ENCODE peak calls at places on chromosomes 2 and 18, in seven cellular contexts. C is IMR-90, B is mesendoderm, U is neuronal stem cell, E is mesenchymal stem cell, Q is H1, A is H9. G is an unnamed sample.
A peak's percentile ranks its signal among the peaks of the same experiment; 100 is the strongest.

GRCh38 chr2:85650456-85650855 is 17.5 kb downstream of the SFTPB start:
- DNase-seq in C (no peak), B (no peak), U (no peak), E (no peak), Q (no peak), A (no peak), G (no peak)

GRCh38 chr18:59691046-59691395 is 6.2 kb downstream of the CCBE1 start:
- DNase-seq in C (peak; percentile 91), B (no peak), U (no peak), E (peak; percentile 58), Q (no peak), A (no peak), G (no peak)

GRCh38 chr2:29463181-29463900 is 348.1 kb downstream of the CLIP4 start:
- DNase-seq in C (peak; percentile 88), B (peak; percentile 48), U (no peak), E (peak; percentile 38), Q (no peak), A (no peak), G (peak; percentile 4)

GRCh38 chr2:63056309-63057065 is 5.9 kb downstream of the OTX1 start:
- DNase-seq in C (no peak), B (peak; percentile 49), U (peak; percentile 63), E (peak; percentile 27), Q (no peak), A (peak; percentile 52), G (no peak)

GRCh38 chr18:78562446-78563020 is 417.1 kb upstream of the SALL3 start:
- DNase-seq in C (no peak), B (no peak), U (no peak), E (no peak), Q (no peak), A (no peak), G (no peak)

GRCh38 chr2:224308267-224308911 is 93.5 kb downstream of the FAM124B start:
- DNase-seq in C (no peak), B (no peak), U (no peak), E (peak; percentile 6), Q (no peak), A (no peak), G (no peak)

GRCh38 chr2:20170646-20171250 is 54.2 kb downstream of the SDC1 start:
- DNase-seq in C (no peak), B (no peak), U (no peak), E (no peak), Q (no peak), A (peak; percentile 19), G (no peak)

GRCh38 chr2:24050041-24050655 is 607 bp downstream of the FKBP1B start:
- DNase-seq in C (no peak), B (peak; percentile 47), U (peak; percentile 23), E (peak; percentile 34), Q (no peak), A (peak; percentile 41), G (peak; percentile 40)

GRCh38 chr2:144372484-144373195 is 147.3 kb downstream of the ZEB2 start:
- DNase-seq in C (no peak), B (no peak), U (no peak), E (no peak), Q (no peak), A (no peak), G (no peak)

GRCh38 chr2:160299540-160299939 is 99.5 kb upstream of the ITGB6 start:
- DNase-seq in C (peak; percentile 73), B (peak; percentile 66), U (no peak), E (peak; percentile 63), Q (no peak), A (no peak), G (no peak)

GRCh38 chr2:42792583-42793313 is at the start of gene HAAO:
- DNase-seq in C (no peak), B (peak; percentile 87), U (peak; percentile 57), E (peak; percentile 52), Q (no peak), A (peak; percentile 54), G (no peak)

GRCh38 chr2:236781933-236782788 is 212.5 kb downstream of the ACKR3 start:
- DNase-seq in C (no peak), B (no peak), U (no peak), E (no peak), Q (no peak), A (no peak), G (no peak)

GRCh38 chr2:237264480-237265219 is 149.3 kb downstream of the COL6A3 start:
- DNase-seq in C (peak; percentile 95), B (no peak), U (no peak), E (no peak), Q (no peak), A (no peak), G (no peak)

GRCh38 chr2:26327291-26328272 is 18.4 kb upstream of the SELENOI start:
- DNase-seq in C (peak; percentile 75), B (no peak), U (no peak), E (peak; percentile 51), Q (no peak), A (no peak), G (no peak)

GRCh38 chr2:140122001-140122400 is 1341.8 kb upstream of the NXPH2 start:
- DNase-seq in C (no peak), B (peak; percentile 17), U (no peak), E (peak; percentile 22), Q (no peak), A (no peak), G (no peak)

GRCh38 chr2:15941970-15942710 is 1.8 kb downstream of the MYCN start:
- DNase-seq in C (no peak), B (peak; percentile 62), U (peak; percentile 48), E (peak; percentile 9), Q (no peak), A (no peak), G (peak; percentile 52)

GRCh38 chr2:230869691-230870543 is 5.2 kb downstream of the ITM2C start:
- DNase-seq in C (no peak), B (no peak), U (no peak), E (peak; percentile 31), Q (no peak), A (no peak), G (no peak)

GRCh38 chr2:33372940-33373553 is 103.4 kb upstream of the RASGRP3 start:
- DNase-seq in C (peak; percentile 28), B (peak; percentile 60), U (peak; percentile 32), E (peak; percentile 45), Q (no peak), A (no peak), G (peak; percentile 83)

GRCh38 chr18:22831441-22831904 is 101.7 kb upstream of the RBBP8 start:
- DNase-seq in C (peak; percentile 91), B (peak; percentile 38), U (no peak), E (peak; percentile 71), Q (no peak), A (no peak), G (no peak)

GRCh38 chr2:35454966-35455638 is 900.5 kb upstream of the CRIM1 start:
- DNase-seq in C (no peak), B (peak; percentile 82), U (no peak), E (peak; percentile 54), Q (peak; percentile 31), A (peak; percentile 71), G (peak; percentile 12)

DNA sequence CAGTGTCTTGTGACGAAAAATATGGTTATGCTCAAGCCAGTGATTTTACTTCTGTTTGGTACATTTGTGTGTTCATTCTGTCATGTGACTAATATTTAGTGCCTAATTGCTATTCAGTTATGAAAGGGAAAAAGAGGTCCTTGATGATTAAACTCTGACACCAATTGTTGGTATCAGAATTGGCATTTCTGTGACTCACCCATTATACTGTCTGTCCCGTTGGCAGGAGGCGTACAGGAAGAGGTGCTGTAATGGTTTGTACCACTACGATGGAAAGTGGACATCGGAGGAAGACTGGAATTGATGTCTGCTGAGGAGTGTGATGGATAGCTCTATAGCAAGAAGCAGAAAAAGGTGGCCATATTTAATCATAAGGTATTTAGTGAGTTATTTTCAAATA is 310.4 kb upstream of the CCDC68 start:
- DNase-seq in C (no peak), B (no peak), U (no peak), E (no peak), Q (no peak), A (no peak), G (no peak)
- H2BK5ac ChIP-seq in C (no peak overlapping the region), B (no peak overlapping the region), U (no peak overlapping the region), E (no peak overlapping the region), Q (no peak overlapping the region), A (no peak overlapping the region), G (no peak overlapping the region)

GRCh38 chr2:36466135-36466534 is 110.6 kb downstream of the CRIM1 start:
- DNase-seq in C (no peak), B (no peak), U (no peak), E (no peak), Q (no peak), A (no peak), G (no peak)
- H2BK5ac ChIP-seq in C (peak overlapping the region; percentile 81), B (no peak overlapping the region), U (no peak overlapping the region), E (no peak overlapping the region), Q (no peak overlapping the region), A (no peak overlapping the region), G (no peak overlapping the region)

GRCh38 chr2:163878718-163879117 is 142.9 kb upstream of the FIGN start:
- DNase-seq in C (peak; percentile 9), B (peak; percentile 78), U (peak; percentile 1), E (peak; percentile 16), Q (peak; percentile 7), A (peak; percentile 67), G (peak; percentile 32)

GRCh38 chr2:163877316-163877715 is 141.5 kb upstream of the FIGN start:
- DNase-seq in C (peak; percentile 0), B (peak; percentile 10), U (no peak), E (peak; percentile 31), Q (no peak), A (no peak), G (peak; percentile 74)
- H2BK5ac ChIP-seq in C (no peak overlapping the region), B (no peak overlapping the region), U (no peak overlapping the region), E (no peak overlapping the region), Q (no peak overlapping the region), A (no peak overlapping the region), G (no peak overlapping the region)

GRCh38 chr2:65358690-65359400 is 73.6 kb downstream of the SPRED2 start:
- DNase-seq in C (peak; percentile 49), B (no peak), U (no peak), E (peak; percentile 93), Q (no peak), A (no peak), G (no peak)

GRCh38 chr2:65361623-65362022 is 70.8 kb downstream of the SPRED2 start:
- DNase-seq in C (peak; percentile 48), B (no peak), U (no peak), E (peak; percentile 62), Q (no peak), A (no peak), G (no peak)

GRCh38 chr2:65357095-65357958 is 75.1 kb downstream of the SPRED2 start:
- DNase-seq in C (no peak), B (peak; percentile 78), U (no peak), E (no peak), Q (no peak), A (no peak), G (no peak)

GRCh38 chr2:65357959-65358294 is 74.5 kb downstream of the SPRED2 start:
- DNase-seq in C (no peak), B (no peak), U (no peak), E (peak; percentile 61), Q (no peak), A (no peak), G (no peak)

DNA sequence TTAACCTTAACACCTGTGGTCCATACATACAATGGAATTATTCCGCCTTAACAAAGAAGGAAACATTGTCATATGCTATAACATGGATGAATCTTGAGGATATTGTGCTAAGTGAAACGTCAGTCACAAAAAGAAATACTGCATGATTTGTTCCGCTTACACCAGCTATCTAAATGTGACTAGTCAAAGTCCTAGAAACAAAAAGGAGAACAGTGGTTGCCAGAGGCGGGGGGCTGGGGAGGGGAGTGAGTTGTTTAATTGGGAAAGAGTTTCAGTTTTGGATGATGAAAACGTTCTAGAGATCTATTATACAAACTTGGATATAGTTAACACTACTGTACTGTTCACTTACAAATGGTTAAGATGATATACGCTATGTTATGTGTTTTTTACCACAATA is 72.0 kb downstream of the SPRED2 start:
- DNase-seq in C (no peak), B (no peak), U (no peak), E (no peak), Q (no peak), A (no peak), G (no peak)
- H2BK5ac ChIP-seq in C (peak overlapping the region; percentile 25), B (no peak overlapping the region), U (no peak overlapping the region), E (no peak overlapping the region), Q (no peak overlapping the region), A (no peak overlapping the region), G (no peak overlapping the region)

GRCh38 chr2:233513953-233514655 is 52.5 kb downstream of the USP40 start:
- DNase-seq in C (no peak), B (no peak), U (no peak), E (no peak), Q (no peak), A (no peak), G (no peak)
- H2BK5ac ChIP-seq in C (no peak overlapping the region), B (no peak overlapping the region), U (no peak overlapping the region), E (no peak overlapping the region), Q (no peak overlapping the region), A (no peak overlapping the region), G (no peak overlapping the region)